ENCODE peak calls at places on chromosomes 11 and 22, in seven cellular contexts. One of them, this sample, is unnamed.

GRCh38 chr11:129815596-129816461 is at the start of gene TMEM45B:
- DNase-seq in activated T-cell treated with anti-CD3 and anti-CD28 coated beads, Interleukin-2, amount 50 U/mL, for 48 hours: peak; percentile 63
- DNase-seq in BJ: no peak
- DNase-seq in H7: peak; percentile 80
- DNase-seq in AG20443: no peak
- DNase-seq in Jurkat, Clone E6-1: no peak
- DNase-seq in NCI-H2171 treated with DMSO at 0.1 percent for 48 hours: no peak
- DNase-seq in this sample: no peak

GRCh38 chr22:29710922-29711593 is 8.7 kb upstream of the CABP7 start:
- DNase-seq in BJ: no peak
- DNase-seq in activated T-cell treated with anti-CD3 and anti-CD28 coated beads, Interleukin-2, amount 50 U/mL, for 48 hours: no peak
- DNase-seq in H7: no peak
- DNase-seq in AG20443: no peak
- DNase-seq in NCI-H2171 treated with DMSO at 0.1 percent for 48 hours: peak; percentile 50
- DNase-seq in Jurkat, Clone E6-1: no peak
- DNase-seq in this sample: peak; percentile 61

GRCh38 chr22:40462195-40462988 is 92.0 kb downstream of the SGSM3 start:
- DNase-seq in Jurkat, Clone E6-1: no peak
- DNase-seq in NCI-H2171 treated with DMSO at 0.1 percent for 48 hours: no peak
- DNase-seq in H7: no peak
- DNase-seq in AG20443: no peak
- DNase-seq in BJ: no peak
- DNase-seq in activated T-cell treated with anti-CD3 and anti-CD28 coated beads, Interleukin-2, amount 50 U/mL, for 48 hours: peak; percentile 53
- DNase-seq in this sample: no peak

GRCh38 chr11:129613076-129613475 is 202.6 kb upstream of the TMEM45B start:
- DNase-seq in AG20443: no peak
- DNase-seq in activated T-cell treated with anti-CD3 and anti-CD28 coated beads, Interleukin-2, amount 50 U/mL, for 48 hours: no peak
- DNase-seq in H7: no peak
- DNase-seq in NCI-H2171 treated with DMSO at 0.1 percent for 48 hours: no peak
- DNase-seq in BJ: no peak
- DNase-seq in Jurkat, Clone E6-1: no peak
- DNase-seq in this sample: no peak

GRCh38 chr11:65525659-65526480 is 987 bp downstream of the SCYL1 start:
- DNase-seq in Jurkat, Clone E6-1: no peak
- DNase-seq in BJ: no peak
- DNase-seq in NCI-H2171 treated with DMSO at 0.1 percent for 48 hours: no peak
- DNase-seq in activated T-cell treated with anti-CD3 and anti-CD28 coated beads, Interleukin-2, amount 50 U/mL, for 48 hours: no peak
- DNase-seq in H7: peak; percentile 38
- DNase-seq in AG20443: no peak
- DNase-seq in this sample: no peak

GRCh38 chr22:20241579-20242392 is 26.3 kb downstream of the RTN4R start:
- DNase-seq in activated T-cell treated with anti-CD3 and anti-CD28 coated beads, Interleukin-2, amount 50 U/mL, for 48 hours: no peak
- DNase-seq in H7: peak; percentile 64
- DNase-seq in BJ: no peak
- DNase-seq in NCI-H2171 treated with DMSO at 0.1 percent for 48 hours: no peak
- DNase-seq in Jurkat, Clone E6-1: no peak
- DNase-seq in AG20443: no peak
- DNase-seq in this sample: no peak

GRCh38 chr11:60912223-60912850 is 1.6 kb upstream of the TMEM109 start:
- DNase-seq in activated T-cell treated with anti-CD3 and anti-CD28 coated beads, Interleukin-2, amount 50 U/mL, for 48 hours: peak; percentile 49
- DNase-seq in AG20443: no peak
- DNase-seq in H7: no peak
- DNase-seq in Jurkat, Clone E6-1: no peak
- DNase-seq in BJ: no peak
- DNase-seq in NCI-H2171 treated with DMSO at 0.1 percent for 48 hours: no peak
- DNase-seq in this sample: no peak

GRCh38 chr11:68040121-68040956 is 1.5 kb downstream of the TCIRG1 start:
- DNase-seq in BJ: no peak
- DNase-seq in NCI-H2171 treated with DMSO at 0.1 percent for 48 hours: no peak
- DNase-seq in AG20443: peak; percentile 79
- DNase-seq in H7: peak; percentile 91
- DNase-seq in Jurkat, Clone E6-1: peak; percentile 15
- DNase-seq in activated T-cell treated with anti-CD3 and anti-CD28 coated beads, Interleukin-2, amount 50 U/mL, for 48 hours: peak; percentile 72
- DNase-seq in this sample: peak; percentile 74

GRCh38 chr11:35377262-35377661 is 42.1 kb downstream of the SLC1A2 start:
- DNase-seq in BJ: no peak
- DNase-seq in AG20443: no peak
- DNase-seq in H7: no peak
- DNase-seq in NCI-H2171 treated with DMSO at 0.1 percent for 48 hours: peak; percentile 18
- DNase-seq in Jurkat, Clone E6-1: no peak
- DNase-seq in activated T-cell treated with anti-CD3 and anti-CD28 coated beads, Interleukin-2, amount 50 U/mL, for 48 hours: no peak
- DNase-seq in this sample: no peak

GRCh38 chr22:30694638-30695350 is at the start of gene OSBP2:
- DNase-seq in Jurkat, Clone E6-1: no peak
- DNase-seq in NCI-H2171 treated with DMSO at 0.1 percent for 48 hours: peak; percentile 29
- DNase-seq in H7: peak; percentile 91
- DNase-seq in BJ: no peak
- DNase-seq in AG20443: peak; percentile 67
- DNase-seq in activated T-cell treated with anti-CD3 and anti-CD28 coated beads, Interleukin-2, amount 50 U/mL, for 48 hours: peak; percentile 55
- DNase-seq in this sample: peak; percentile 49

GRCh38 chr11:33633251-33634003 is 67.2 kb downstream of the C11orf91 start:
- DNase-seq in AG20443: peak; percentile 54
- DNase-seq in activated T-cell treated with anti-CD3 and anti-CD28 coated beads, Interleukin-2, amount 50 U/mL, for 48 hours: no peak
- DNase-seq in Jurkat, Clone E6-1: no peak
- DNase-seq in NCI-H2171 treated with DMSO at 0.1 percent for 48 hours: peak; percentile 50
- DNase-seq in H7: peak; percentile 61
- DNase-seq in BJ: no peak
- DNase-seq in this sample: no peak

GRCh38 chr22:24894998-24895397 is 51.5 kb downstream of the LHFPL7 start:
- DNase-seq in Jurkat, Clone E6-1: no peak
- DNase-seq in AG20443: peak; percentile 40
- DNase-seq in NCI-H2171 treated with DMSO at 0.1 percent for 48 hours: peak; percentile 12
- DNase-seq in BJ: no peak
- DNase-seq in H7: peak; percentile 58
- DNase-seq in activated T-cell treated with anti-CD3 and anti-CD28 coated beads, Interleukin-2, amount 50 U/mL, for 48 hours: no peak
- DNase-seq in this sample: peak; percentile 35

GRCh38 chr11:94017446-94017845 is 3.7 kb upstream of the HEPHL1 start:
- DNase-seq in Jurkat, Clone E6-1: no peak
- DNase-seq in AG20443: no peak
- DNase-seq in BJ: no peak
- DNase-seq in H7: no peak
- DNase-seq in NCI-H2171 treated with DMSO at 0.1 percent for 48 hours: no peak
- DNase-seq in activated T-cell treated with anti-CD3 and anti-CD28 coated beads, Interleukin-2, amount 50 U/mL, for 48 hours: no peak
- DNase-seq in this sample: no peak

GRCh38 chr11:95698939-95699562 is 90.5 kb downstream of the FAM76B start:
- DNase-seq in H7: no peak
- DNase-seq in activated T-cell treated with anti-CD3 and anti-CD28 coated beads, Interleukin-2, amount 50 U/mL, for 48 hours: no peak
- DNase-seq in AG20443: peak; percentile 17
- DNase-seq in NCI-H2171 treated with DMSO at 0.1 percent for 48 hours: no peak
- DNase-seq in Jurkat, Clone E6-1: no peak
- DNase-seq in BJ: no peak
- DNase-seq in this sample: no peak

GRCh38 chr11:117220568-117220967 is 11.3 kb downstream of the PCSK7 start:
- DNase-seq in AG20443: no peak
- DNase-seq in NCI-H2171 treated with DMSO at 0.1 percent for 48 hours: no peak
- DNase-seq in H7: no peak
- DNase-seq in activated T-cell treated with anti-CD3 and anti-CD28 coated beads, Interleukin-2, amount 50 U/mL, for 48 hours: no peak
- DNase-seq in Jurkat, Clone E6-1: no peak
- DNase-seq in BJ: no peak
- DNase-seq in this sample: no peak

GRCh38 chr22:43835736-43836135 is 23.6 kb upstream of the EFCAB6 start:
- DNase-seq in Jurkat, Clone E6-1: no peak
- DNase-seq in BJ: no peak
- DNase-seq in NCI-H2171 treated with DMSO at 0.1 percent for 48 hours: no peak
- DNase-seq in H7: no peak
- DNase-seq in activated T-cell treated with anti-CD3 and anti-CD28 coated beads, Interleukin-2, amount 50 U/mL, for 48 hours: no peak
- DNase-seq in AG20443: no peak
- DNase-seq in this sample: no peak

GRCh38 chr11:116976941-116977570 is 121.2 kb downstream of the SIK3 start:
- DNase-seq in BJ: no peak
- DNase-seq in activated T-cell treated with anti-CD3 and anti-CD28 coated beads, Interleukin-2, amount 50 U/mL, for 48 hours: no peak
- DNase-seq in NCI-H2171 treated with DMSO at 0.1 percent for 48 hours: peak; percentile 15
- DNase-seq in H7: no peak
- DNase-seq in AG20443: peak; percentile 32
- DNase-seq in Jurkat, Clone E6-1: no peak
- DNase-seq in this sample: no peak

GRCh38 chr11:73210916-73211667 is 7.0 kb upstream of the P2RY2 start:
- DNase-seq in H7: no peak
- DNase-seq in NCI-H2171 treated with DMSO at 0.1 percent for 48 hours: no peak
- DNase-seq in BJ: no peak
- DNase-seq in activated T-cell treated with anti-CD3 and anti-CD28 coated beads, Interleukin-2, amount 50 U/mL, for 48 hours: no peak
- DNase-seq in Jurkat, Clone E6-1: no peak
- DNase-seq in AG20443: no peak
- DNase-seq in this sample: no peak

GRCh38 chr11:95299078-95299611 is 68.1 kb upstream of the SESN3 start:
- DNase-seq in BJ: no peak
- DNase-seq in H7: no peak
- DNase-seq in NCI-H2171 treated with DMSO at 0.1 percent for 48 hours: peak; percentile 49
- DNase-seq in AG20443: no peak
- DNase-seq in Jurkat, Clone E6-1: peak; percentile 30
- DNase-seq in activated T-cell treated with anti-CD3 and anti-CD28 coated beads, Interleukin-2, amount 50 U/mL, for 48 hours: no peak
- DNase-seq in this sample: no peak

GRCh38 chr11:38990139-38990538 is 2392.1 kb upstream of the RAG2 start:
- DNase-seq in NCI-H2171 treated with DMSO at 0.1 percent for 48 hours: no peak
- DNase-seq in activated T-cell treated with anti-CD3 and anti-CD28 coated beads, Interleukin-2, amount 50 U/mL, for 48 hours: no peak
- DNase-seq in H7: no peak
- DNase-seq in BJ: no peak
- DNase-seq in Jurkat, Clone E6-1: no peak
- DNase-seq in AG20443: no peak
- DNase-seq in this sample: no peak

GRCh38 chr11:19938051-19938856 is 222.0 kb downstream of the DBX1 start:
- DNase-seq in AG20443: peak; percentile 71
- DNase-seq in Jurkat, Clone E6-1: peak; percentile 14
- DNase-seq in H7: peak; percentile 82
- DNase-seq in NCI-H2171 treated with DMSO at 0.1 percent for 48 hours: no peak
- DNase-seq in activated T-cell treated with anti-CD3 and anti-CD28 coated beads, Interleukin-2, amount 50 U/mL, for 48 hours: peak; percentile 66
- DNase-seq in BJ: no peak
- DNase-seq in this sample: peak; percentile 69

GRCh38 chr22:45962756-45963155 is 14.2 kb downstream of the WNT7B start:
- DNase-seq in H7: no peak
- DNase-seq in Jurkat, Clone E6-1: no peak
- DNase-seq in NCI-H2171 treated with DMSO at 0.1 percent for 48 hours: no peak
- DNase-seq in activated T-cell treated with anti-CD3 and anti-CD28 coated beads, Interleukin-2, amount 50 U/mL, for 48 hours: no peak
- DNase-seq in BJ: no peak
- DNase-seq in AG20443: no peak
- DNase-seq in this sample: no peak

GRCh38 chr11:19392321-19392720 is 151.6 kb upstream of the E2F8 start:
- DNase-seq in Jurkat, Clone E6-1: no peak
- DNase-seq in AG20443: peak; percentile 44
- DNase-seq in BJ: no peak
- DNase-seq in NCI-H2171 treated with DMSO at 0.1 percent for 48 hours: no peak
- DNase-seq in activated T-cell treated with anti-CD3 and anti-CD28 coated beads, Interleukin-2, amount 50 U/mL, for 48 hours: no peak
- DNase-seq in H7: no peak
- DNase-seq in this sample: no peak

GRCh38 chr11:33868646-33869461 is 23.0 kb downstream of the LMO2 start:
- DNase-seq in AG20443: peak; percentile 17
- DNase-seq in H7: peak; percentile 76
- DNase-seq in activated T-cell treated with anti-CD3 and anti-CD28 coated beads, Interleukin-2, amount 50 U/mL, for 48 hours: no peak
- DNase-seq in NCI-H2171 treated with DMSO at 0.1 percent for 48 hours: no peak
- DNase-seq in BJ: no peak
- DNase-seq in Jurkat, Clone E6-1: no peak
- DNase-seq in this sample: no peak

GRCh38 chr11:35785287-35786167 is 123.0 kb downstream of the TRIM44 start:
- DNase-seq in activated T-cell treated with anti-CD3 and anti-CD28 coated beads, Interleukin-2, amount 50 U/mL, for 48 hours: no peak
- DNase-seq in AG20443: peak; percentile 15
- DNase-seq in NCI-H2171 treated with DMSO at 0.1 percent for 48 hours: no peak
- DNase-seq in BJ: no peak
- DNase-seq in Jurkat, Clone E6-1: peak; percentile 57
- DNase-seq in H7: no peak
- DNase-seq in this sample: no peak

GRCh38 chr11:121741954-121742361 is 289.2 kb upstream of the SORL1-AS1 start:
- DNase-seq in H7: no peak
- DNase-seq in BJ: no peak
- DNase-seq in NCI-H2171 treated with DMSO at 0.1 percent for 48 hours: no peak
- DNase-seq in activated T-cell treated with anti-CD3 and anti-CD28 coated beads, Interleukin-2, amount 50 U/mL, for 48 hours: no peak
- DNase-seq in Jurkat, Clone E6-1: no peak
- DNase-seq in AG20443: peak; percentile 61
- DNase-seq in this sample: peak; percentile 35

GRCh38 chr11:130202818-130203671 is 43.5 kb downstream of the ST14 start:
- DNase-seq in BJ: no peak
- DNase-seq in activated T-cell treated with anti-CD3 and anti-CD28 coated beads, Interleukin-2, amount 50 U/mL, for 48 hours: no peak
- DNase-seq in NCI-H2171 treated with DMSO at 0.1 percent for 48 hours: no peak
- DNase-seq in Jurkat, Clone E6-1: no peak
- DNase-seq in H7: peak; percentile 26
- DNase-seq in AG20443: no peak
- DNase-seq in this sample: no peak

GRCh38 chr22:38327396-38327795 is 10.2 kb upstream of the CSNK1E start:
- DNase-seq in Jurkat, Clone E6-1: no peak
- DNase-seq in NCI-H2171 treated with DMSO at 0.1 percent for 48 hours: peak; percentile 68
- DNase-seq in H7: no peak
- DNase-seq in BJ: no peak
- DNase-seq in activated T-cell treated with anti-CD3 and anti-CD28 coated beads, Interleukin-2, amount 50 U/mL, for 48 hours: no peak
- DNase-seq in AG20443: no peak
- DNase-seq in this sample: no peak

GRCh38 chr11:63767415-63768231 is 952 bp downstream of the ZFTA start:
- DNase-seq in AG20443: peak; percentile 77
- DNase-seq in H7: peak; percentile 94
- DNase-seq in NCI-H2171 treated with DMSO at 0.1 percent for 48 hours: peak; percentile 38
- DNase-seq in activated T-cell treated with anti-CD3 and anti-CD28 coated beads, Interleukin-2, amount 50 U/mL, for 48 hours: peak; percentile 59
- DNase-seq in BJ: peak; percentile 29
- DNase-seq in Jurkat, Clone E6-1: peak; percentile 47
- DNase-seq in this sample: peak; percentile 80

GRCh38 chr11:18495703-18496102 is 31.0 kb downstream of the TSG101 start:
- DNase-seq in AG20443: no peak
- DNase-seq in NCI-H2171 treated with DMSO at 0.1 percent for 48 hours: no peak
- DNase-seq in Jurkat, Clone E6-1: no peak
- DNase-seq in H7: no peak
- DNase-seq in activated T-cell treated with anti-CD3 and anti-CD28 coated beads, Interleukin-2, amount 50 U/mL, for 48 hours: no peak
- DNase-seq in BJ: no peak
- DNase-seq in this sample: no peak

GRCh38 chr11:8699903-8700302 is 17.3 kb downstream of the RPL27A start:
- DNase-seq in NCI-H2171 treated with DMSO at 0.1 percent for 48 hours: no peak
- DNase-seq in activated T-cell treated with anti-CD3 and anti-CD28 coated beads, Interleukin-2, amount 50 U/mL, for 48 hours: no peak
- DNase-seq in BJ: no peak
- DNase-seq in Jurkat, Clone E6-1: no peak
- DNase-seq in H7: no peak
- DNase-seq in AG20443: peak; percentile 66
- DNase-seq in this sample: peak; percentile 42

GRCh38 chr11:719214-720016 is 13.4 kb downstream of the EPS8L2 start:
- DNase-seq in BJ: no peak
- DNase-seq in AG20443: no peak
- DNase-seq in H7: peak; percentile 50
- DNase-seq in NCI-H2171 treated with DMSO at 0.1 percent for 48 hours: no peak
- DNase-seq in Jurkat, Clone E6-1: no peak
- DNase-seq in activated T-cell treated with anti-CD3 and anti-CD28 coated beads, Interleukin-2, amount 50 U/mL, for 48 hours: no peak
- DNase-seq in this sample: no peak

GRCh38 chr22:24060375-24060788 is 49.3 kb downstream of the CABIN1 start:
- DNase-seq in Jurkat, Clone E6-1: no peak
- DNase-seq in NCI-H2171 treated with DMSO at 0.1 percent for 48 hours: no peak
- DNase-seq in H7: no peak
- DNase-seq in BJ: peak; percentile 74
- DNase-seq in activated T-cell treated with anti-CD3 and anti-CD28 coated beads, Interleukin-2, amount 50 U/mL, for 48 hours: no peak
- DNase-seq in AG20443: peak; percentile 92
- DNase-seq in this sample: peak; percentile 92

GRCh38 chr11:10844816-10845215 is 13.0 kb downstream of the ZBED5 start:
- DNase-seq in AG20443: no peak
- DNase-seq in activated T-cell treated with anti-CD3 and anti-CD28 coated beads, Interleukin-2, amount 50 U/mL, for 48 hours: no peak
- DNase-seq in NCI-H2171 treated with DMSO at 0.1 percent for 48 hours: no peak
- DNase-seq in BJ: no peak
- DNase-seq in H7: no peak
- DNase-seq in Jurkat, Clone E6-1: no peak
- DNase-seq in this sample: no peak

GRCh38 chr22:24410110-24410856 is 17.1 kb upstream of the ADORA2A start:
- DNase-seq in Jurkat, Clone E6-1: peak; percentile 55
- DNase-seq in H7: peak; percentile 25
- DNase-seq in NCI-H2171 treated with DMSO at 0.1 percent for 48 hours: no peak
- DNase-seq in AG20443: no peak
- DNase-seq in activated T-cell treated with anti-CD3 and anti-CD28 coated beads, Interleukin-2, amount 50 U/mL, for 48 hours: peak; percentile 54
- DNase-seq in BJ: no peak
- DNase-seq in this sample: peak; percentile 72

GRCh38 chr11:1238767-1239595 is 16.1 kb downstream of the MUC5B start:
- DNase-seq in activated T-cell treated with anti-CD3 and anti-CD28 coated beads, Interleukin-2, amount 50 U/mL, for 48 hours: no peak
- DNase-seq in H7: peak; percentile 97
- DNase-seq in Jurkat, Clone E6-1: no peak
- DNase-seq in AG20443: no peak
- DNase-seq in NCI-H2171 treated with DMSO at 0.1 percent for 48 hours: no peak
- DNase-seq in BJ: no peak
- DNase-seq in this sample: no peak

GRCh38 chr11:70201876-70202861 is 927 bp upstream of the FADD start:
- DNase-seq in BJ: no peak
- DNase-seq in H7: no peak
- DNase-seq in activated T-cell treated with anti-CD3 and anti-CD28 coated beads, Interleukin-2, amount 50 U/mL, for 48 hours: no peak
- DNase-seq in NCI-H2171 treated with DMSO at 0.1 percent for 48 hours: no peak
- DNase-seq in AG20443: no peak
- DNase-seq in Jurkat, Clone E6-1: peak; percentile 42
- DNase-seq in this sample: no peak

GRCh38 chr11:44083433-44083832 is 12.0 kb upstream of the EXT2 start:
- DNase-seq in AG20443: no peak
- DNase-seq in BJ: no peak
- DNase-seq in H7: no peak
- DNase-seq in NCI-H2171 treated with DMSO at 0.1 percent for 48 hours: no peak
- DNase-seq in Jurkat, Clone E6-1: no peak
- DNase-seq in activated T-cell treated with anti-CD3 and anti-CD28 coated beads, Interleukin-2, amount 50 U/mL, for 48 hours: no peak
- DNase-seq in this sample: no peak

This sample was measured in AG08396.